ENCODE peak calls at places on chromosomes 11 and 22, in nine cellular contexts. H is adrenal gland, N is neuronal stem cell, A is ascending aorta, L is OCI-LY7, K is IMR-90, J is right atrium auricular region, R is lung, Z is left ventricle myocardium inferior. S is an unnamed sample. For H3K9me3, the result is how much of the 10 kb centered on the place peaks cover.

GRCh38 chr11:34427171-34427805 is 11.4 kb upstream of the CAT start:
- DNase-seq in H (no peak), N (no peak), A (no peak), L (no peak), K (peak), J (no peak), R (peak), Z (no peak), S (no peak)

GRCh38 chr11:65506770-65507485 is 8.1 kb downstream of the MALAT1 start:
- DNase-seq in H (peak), N (peak), A (no peak), L (peak), K (peak), J (peak), R (no peak), Z (no peak), S (no peak)

GRCh38 chr11:45818961-45819605 is 14.1 kb downstream of the SLC35C1 start:
- DNase-seq in H (no peak), N (no peak), A (no peak), L (no peak), K (no peak), J (no peak), R (no peak), Z (no peak), S (no peak)

GRCh38 chr11:33691051-33691864 is 9.4 kb downstream of the C11orf91 start:
- DNase-seq in H (no peak), N (no peak), A (no peak), L (no peak), K (no peak), J (no peak), R (no peak), Z (no peak), S (no peak)

GRCh38 chr11:134047586-134047999 is 21.3 kb upstream of the JAM3 start:
- DNase-seq in H (no peak), N (no peak), A (peak), L (no peak), K (peak), J (peak), R (peak), Z (peak), S (no peak)

GRCh38 chr11:91407842-91408241 is 816.8 kb upstream of the FAT3 start:
- DNase-seq in H (no peak), N (no peak), A (no peak), L (no peak), K (no peak), J (no peak), R (no peak), Z (no peak), S (no peak)

GRCh38 chr22:17562906-17563870 is at the start of gene SLC25A18:
- DNase-seq in H (no peak), N (peak), A (no peak), L (no peak), K (no peak), J (peak), R (no peak), Z (peak), S (no peak)

GRCh38 chr11:44467413-44467812 is 98.0 kb upstream of the CD82 start:
- DNase-seq in H (no peak), N (no peak), A (no peak), L (no peak), K (no peak), J (no peak), R (no peak), Z (no peak), S (no peak)

GRCh38 chr11:73317373-73317772 is 9.3 kb downstream of the ARHGEF17 start:
- DNase-seq in H (no peak), N (no peak), A (peak), L (no peak), K (no peak), J (no peak), R (peak), Z (peak), S (no peak)

GRCh38 chr11:43989162-43989961 is 46.9 kb downstream of the C11orf96 start:
- DNase-seq in H (peak), N (no peak), A (no peak), L (no peak), K (no peak), J (no peak), R (no peak), Z (peak), S (no peak)

GRCh38 chr11:115100706-115101105 is 403.5 kb downstream of the CADM1 start:
- DNase-seq in H (no peak), N (no peak), A (no peak), L (no peak), K (no peak), J (no peak), R (no peak), Z (no peak), S (no peak)

GRCh38 chr11:57663975-57664374 is 3.9 kb upstream of the ZDHHC5 start:
- DNase-seq in H (no peak), N (no peak), A (no peak), L (no peak), K (no peak), J (no peak), R (no peak), Z (no peak), S (no peak)

GRCh38 chr11:62747475-62748160 is 6.3 kb downstream of the ZBTB3 start:
- DNase-seq in H (no peak), N (no peak), A (no peak), L (no peak), K (no peak), J (no peak), R (no peak), Z (no peak), S (no peak)

GRCh38 chr11:121134758-121135312 is 33.8 kb downstream of the TECTA start:
- DNase-seq in H (no peak), N (no peak), A (no peak), L (no peak), K (no peak), J (no peak), R (no peak), Z (peak), S (no peak)

GRCh38 chr11:17498475-17498874 is 21.8 kb upstream of the ABCC8 start:
- DNase-seq in H (no peak), N (no peak), A (no peak), L (no peak), K (no peak), J (no peak), R (no peak), Z (no peak), S (no peak)

GRCh38 chr22:49239264-49240015 is 588.2 kb downstream of the BRD1 start:
- DNase-seq in H (no peak), N (no peak), A (no peak), L (no peak), K (no peak), J (peak), R (peak), Z (no peak), S (no peak)

GRCh38 chr22:28146401-28147304 is 227.6 kb upstream of the PITPNB start:
- DNase-seq in H (no peak), N (no peak), A (no peak), L (no peak), K (no peak), J (no peak), R (no peak), Z (no peak), S (no peak)

GRCh38 chr11:3614742-3615171 is 27.0 kb downstream of the ART5 start:
- DNase-seq in H (no peak), N (no peak), A (no peak), L (no peak), K (no peak), J (no peak), R (peak), Z (no peak), S (no peak)

GRCh38 chr11:74434528-74434927 is 32.8 kb downstream of the KCNE3 start:
- DNase-seq in H (no peak), N (no peak), A (no peak), L (no peak), K (peak), J (no peak), R (no peak), Z (no peak), S (no peak)

GRCh38 chr22:24119476-24119875 is 61.8 kb upstream of the SUSD2 start:
- DNase-seq in H (no peak), N (no peak), A (no peak), L (no peak), K (no peak), J (no peak), R (no peak), Z (no peak), S (no peak)

GRCh38 chr11:46559815-46560214 is 34.0 kb downstream of the AMBRA1 start:
- DNase-seq in H (no peak), N (no peak), A (no peak), L (no peak), K (no peak), J (no peak), R (no peak), Z (no peak), S (no peak)

GRCh38 chr11:58905141-58905715 is 34.1 kb upstream of the GLYATL1 start:
- DNase-seq in H (no peak), N (peak), A (no peak), L (no peak), K (peak), J (peak), R (no peak), Z (peak), S (no peak)

GRCh38 chr11:22725079-22725478 is 58.7 kb downstream of the GAS2 start:
- DNase-seq in H (no peak), N (no peak), A (no peak), L (no peak), K (peak), J (no peak), R (no peak), Z (no peak), S (no peak)

GRCh38 chr22:17903564-17904295 is 120.6 kb downstream of the MICAL3 start:
- DNase-seq in H (no peak), N (peak), A (no peak), L (no peak), K (no peak), J (no peak), R (no peak), Z (peak), S (no peak)

GRCh38 chr22:36461665-36462474 is 19.6 kb downstream of the TXN2 start:
- DNase-seq in H (no peak), N (no peak), A (no peak), L (no peak), K (peak), J (no peak), R (peak), Z (peak), S (no peak)

GRCh38 chr11:105609341-105609781 is 512 bp upstream of the GRIA4 start:
- DNase-seq in H (no peak), N (no peak), A (no peak), L (no peak), K (peak), J (no peak), R (no peak), Z (no peak), S (no peak)

GRCh38 chr11:73198677-73199076 is 19.4 kb upstream of the P2RY2 start:
- DNase-seq in H (no peak), N (peak), A (no peak), L (no peak), K (no peak), J (no peak), R (peak), Z (no peak), S (no peak)

GRCh38 chr22:32698926-32699619 is 102.4 kb upstream of the TIMP3 start:
- DNase-seq in H (no peak), N (no peak), A (no peak), L (no peak), K (no peak), J (peak), R (no peak), Z (peak), S (no peak)

GRCh38 chr11:96332236-96332761 is 10.7 kb downstream of the MAML2 start:
- DNase-seq in H (no peak), N (no peak), A (no peak), L (no peak), K (no peak), J (no peak), R (no peak), Z (no peak), S (no peak)

GRCh38 chr11:96334219-96334618 is 8.8 kb downstream of the MAML2 start:
- DNase-seq in H (no peak), N (no peak), A (no peak), L (no peak), K (no peak), J (no peak), R (no peak), Z (no peak), S (no peak)

GRCh38 chr11:96337541-96338530 is 5.2 kb downstream of the MAML2 start:
- DNase-seq in H (no peak), N (no peak), A (no peak), L (no peak), K (peak), J (no peak), R (no peak), Z (peak), S (no peak)

GRCh38 chr11:96333076-96333744 is 9.8 kb downstream of the MAML2 start:
- DNase-seq in H (no peak), N (no peak), A (no peak), L (no peak), K (no peak), J (no peak), R (no peak), Z (no peak), S (no peak)

GRCh38 chr11:96335389-96335788 is 7.6 kb downstream of the MAML2 start:
- DNase-seq in H (no peak), N (no peak), A (no peak), L (no peak), K (peak), J (no peak), R (no peak), Z (no peak), S (no peak)
- H3K4me3 ChIP-seq in H (no peak), N (no peak), A (no peak), L (no peak), K (no peak), J (no peak), R (no peak), Z (no peak), S (no peak)

GRCh38 chr11:86431258-86431657 is 56.6 kb downstream of the CCDC81 start:
- DNase-seq in H (no peak), N (no peak), A (no peak), L (no peak), K (no peak), J (no peak), R (no peak), Z (no peak), S (no peak)
- H3K9me3 ChIP-seq in H (under half), N (under half), A (under half), L (under half), K (under half), J (under half), R (under half), Z (under half), S (under half)

GRCh38 chr11:88308576-88308975 is 29.0 kb downstream of the CTSC start:
- DNase-seq in H (no peak), N (no peak), A (no peak), L (no peak), K (no peak), J (no peak), R (no peak), Z (no peak), S (no peak)
- H3K4me3 ChIP-seq in H (no peak), N (no peak), A (no peak), L (no peak), K (no peak), J (no peak), R (no peak), Z (no peak), S (no peak)

GRCh38 chr22:47340851-47341436 is 578.5 kb downstream of the TBC1D22A start:
- DNase-seq in H (no peak), N (no peak), A (no peak), L (no peak), K (no peak), J (peak), R (no peak), Z (no peak), S (no peak)
- H3K9me3 ChIP-seq in H (under half), N (under half), A (under half), L (under half), K (under half), J (under half), R (under half), Z (under half), S (under half)

GRCh38 chr11:10604340-10604748 is 35.9 kb upstream of the LYVE1 start:
- DNase-seq in H (peak), N (no peak), A (no peak), L (no peak), K (peak), J (no peak), R (peak), Z (peak), S (no peak)

GRCh38 chr11:10606536-10607208 is 38.2 kb upstream of the LYVE1 start:
- DNase-seq in H (peak), N (no peak), A (no peak), L (no peak), K (peak), J (no peak), R (peak), Z (no peak), S (no peak)

GRCh38 chr11:10605941-10606381 is 37.5 kb upstream of the LYVE1 start:
- DNase-seq in H (no peak), N (no peak), A (no peak), L (no peak), K (peak), J (peak), R (peak), Z (peak), S (no peak)

GRCh38 chr11:10603721-10604297 is 35.3 kb upstream of the LYVE1 start:
- DNase-seq in H (no peak), N (no peak), A (no peak), L (no peak), K (no peak), J (no peak), R (peak), Z (no peak), S (no peak)

DNA sequence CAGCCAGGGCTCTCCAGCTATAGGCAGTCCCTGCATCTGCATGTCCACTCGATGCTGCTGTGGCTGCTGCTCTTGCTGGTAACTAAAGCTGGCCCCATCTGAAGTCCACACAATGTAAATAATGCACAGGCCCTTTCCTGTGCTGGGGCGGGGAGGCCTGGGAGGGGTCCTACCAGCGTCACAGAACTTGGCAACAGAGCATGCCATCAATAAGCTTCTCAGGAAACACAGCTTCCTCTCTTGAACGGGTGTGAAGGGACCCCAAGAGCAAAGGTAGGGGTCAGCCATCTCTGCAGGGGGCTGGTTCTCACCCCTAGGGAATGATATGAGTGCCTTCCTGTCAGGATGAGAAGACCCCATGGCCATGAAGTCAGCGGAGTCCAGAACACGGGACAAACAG is 39.0 kb upstream of the LYVE1 start:
- DNase-seq in H (no peak), N (no peak), A (no peak), L (no peak), K (no peak), J (no peak), R (peak), Z (no peak), S (no peak)
- H3K4me3 ChIP-seq in H (no peak), N (no peak), A (no peak), L (no peak), K (no peak), J (no peak), R (no peak), Z (no peak), S (no peak)